ENCODE peak calls at places on chromosomes 1 and 21, in ten cellular contexts. Y is left ventricle myocardium inferior; W is stimulated activated CD4-positive, alpha-beta T cell treated with anti-CD3 and anti-CD28 coated beads, Interleukin-1b, Interleukin-23, amount 100 ng/mL, for 4 hours; O is activated CD8-positive, alpha-beta T cell treated with anti-CD3 and anti-CD28 coated beads, Interleukin-2, amount 10 ng/mL, durations not matched to agents 7 days and 5 days; H is astrocyte of the cerebellum; K is Right ventricle myocardium inferior; D is NCI-H187 treated with DMSO at 0.1 percent for 48 hours; F is MG63; I is neural crest cell; U is fibroblast of mammary gland. N is an unnamed sample.

GRCh38 chr1:207049974-207050391 is 1.0 kb downstream of the YOD1 start:
- DNase-seq in Y (no peak), W (no peak), O (peak), H (peak), K (no peak), D (peak), F (peak), I (peak), U (peak), N (peak)

GRCh38 chr1:40762144-40762923 is 21.3 kb upstream of the KCNQ4 start:
- DNase-seq in Y (no peak), W (no peak), O (no peak), H (no peak), K (no peak), D (no peak), F (no peak), I (no peak), U (no peak), N (no peak)

GRCh38 chr1:100539836-100540536 is 2.0 kb downstream of the GPR88 start:
- DNase-seq in Y (peak), W (peak), O (no peak), H (no peak), K (peak), D (no peak), F (peak), I (peak), U (peak), N (no peak)

GRCh38 chr1:229869687-229870086 is 197.4 kb upstream of the GALNT2 start:
- DNase-seq in Y (no peak), W (no peak), O (no peak), H (no peak), K (no peak), D (no peak), F (no peak), I (no peak), U (no peak), N (no peak)

GRCh38 chr1:30911061-30911954 is 2.8 kb upstream of the SDC3 start:
- DNase-seq in Y (peak), W (peak), O (peak), H (peak), K (peak), D (peak), F (peak), I (peak), U (peak), N (peak)

GRCh38 chr1:201253906-201254624 is 29.2 kb upstream of the PKP1 start:
- DNase-seq in Y (no peak), W (no peak), O (no peak), H (no peak), K (no peak), D (no peak), F (no peak), I (no peak), U (no peak), N (no peak)

GRCh38 chr1:184567016-184567415 is 180.2 kb downstream of the C1orf21 start:
- DNase-seq in Y (no peak), W (no peak), O (no peak), H (no peak), K (no peak), D (no peak), F (no peak), I (no peak), U (no peak), N (no peak)

GRCh38 chr21:16983425-16983824 is 529.4 kb upstream of the CXADR start:
- DNase-seq in Y (no peak), W (no peak), O (no peak), H (no peak), K (no peak), D (no peak), F (no peak), I (no peak), U (no peak), N (no peak)

GRCh38 chr1:178397678-178398077 is 99.1 kb downstream of the CLEC20A start:
- DNase-seq in Y (no peak), W (no peak), O (no peak), H (no peak), K (no peak), D (no peak), F (peak), I (no peak), U (peak), N (no peak)

GRCh38 chr1:240719953-240720700 is 108.2 kb upstream of the GREM2 start:
- DNase-seq in Y (no peak), W (no peak), O (no peak), H (no peak), K (no peak), D (no peak), F (peak), I (no peak), U (peak), N (no peak)

GRCh38 chr1:94160811-94161210 is 39.9 kb upstream of the ABCA4 start:
- DNase-seq in Y (no peak), W (no peak), O (no peak), H (peak), K (no peak), D (no peak), F (no peak), I (no peak), U (peak), N (no peak)